ENCODE peak calls at places on chromosomes 6 and 20, in seven cellular contexts. A is stimulated activated CD4-positive, alpha-beta T cell treated with anti-CD3 and anti-CD28 coated beads, Interleukin-15, amount 100 ng/mL, for 1 hour; U is endothelial cell; J is HFF-Myc; Y is upper lobe of right lung; D is H7; Z is mesendoderm. M is an unnamed sample.

GRCh38 chr6:107361568-107362270 is 97.6 kb downstream of the PDSS2 start:
- DNase-seq in D (peak; percentile 19), Y (no peak), J (no peak), U (no peak), A (no peak), Z (peak; percentile 27), M (peak; percentile 49)

GRCh38 chr6:155351273-155352129 is 37.2 kb upstream of the TFB1M start:
- DNase-seq in Z (no peak), D (no peak), Y (no peak), J (no peak), U (no peak), A (no peak), M (no peak)

GRCh38 chr20:47897461-47897860 is 112.2 kb upstream of the SULF2 start:
- DNase-seq in A (no peak), U (no peak), J (no peak), Y (peak; percentile 59), D (no peak), Z (no peak), M (no peak)

GRCh38 chr6:20876016-20876415 is 341.8 kb downstream of the CDKAL1 start:
- DNase-seq in U (no peak), Z (peak; percentile 48), A (no peak), D (no peak), Y (no peak), J (peak; percentile 74), M (peak; percentile 53)

GRCh38 chr6:73308712-73309533 is 45.2 kb downstream of the DPPA5 start:
- DNase-seq in Y (no peak), J (no peak), A (no peak), U (peak; percentile 11), D (peak; percentile 74), Z (peak; percentile 78), M (no peak)

GRCh38 chr6:41568585-41569384 is 22.6 kb downstream of the FOXP4 start:
- DNase-seq in Z (no peak), J (no peak), D (peak; percentile 53), Y (peak; percentile 82), U (no peak), A (no peak), M (no peak)

GRCh38 chr6:43199912-43200311 is 17.9 kb downstream of the CUL9 start:
- DNase-seq in Z (no peak), J (no peak), Y (no peak), U (no peak), A (no peak), D (no peak), M (no peak)

GRCh38 chr6:3285732-3286131 is 27.0 kb downstream of the PSMG4 start:
- DNase-seq in D (no peak), Y (peak; percentile 37), A (no peak), U (no peak), Z (no peak), J (no peak), M (no peak)

GRCh38 chr6:41371992-41372525 is 36.7 kb downstream of the NCR2 start:
- DNase-seq in D (peak; percentile 75), Y (no peak), U (peak; percentile 25), Z (peak; percentile 66), A (no peak), J (no peak), M (no peak)

GRCh38 chr6:26576929-26577719 is 19.6 kb upstream of the ABT1 start:
- DNase-seq in A (peak; percentile 48), Z (peak; percentile 93), D (no peak), J (peak; percentile 88), Y (peak; percentile 76), U (peak; percentile 58), M (no peak)

GRCh38 chr20:13800728-13801134 is 15.9 kb downstream of the NDUFAF5 start:
- DNase-seq in J (peak; percentile 88), Y (peak; percentile 86), A (no peak), U (no peak), Z (no peak), D (no peak), M (peak; percentile 78)

GRCh38 chr6:38779310-38780062 is 64.4 kb downstream of the DNAH8 start:
- DNase-seq in Y (no peak), U (no peak), A (no peak), D (no peak), Z (no peak), J (no peak), M (no peak)

GRCh38 chr6:2866183-2866846 is 24.7 kb upstream of the SERPINB1 start:
- DNase-seq in J (no peak), Y (no peak), A (no peak), Z (peak; percentile 78), U (no peak), D (peak; percentile 73), M (no peak)

GRCh38 chr20:39117486-39117885 is 155.3 kb downstream of the DHX35 start:
- DNase-seq in Y (no peak), U (no peak), A (no peak), D (no peak), Z (no peak), J (peak; percentile 30), M (no peak)

M was measured in AG04450.